ENCODE peak calls at places on chromosomes 2 and 18, in eight cellular contexts. O, H, G, Y, X, K, P and D are unnamed samples.

GRCh38 chr2:10489842-10490555 is 41.9 kb upstream of the ODC1 start:
- DNase-seq in O (no peak), H (no peak), G (no peak), Y (no peak), X (no peak), K (peak; percentile 17), P (no peak), D (no peak)

GRCh38 chr2:54457326-54458023 is 1.3 kb downstream of the SPTBN1 start:
- DNase-seq in O (peak; percentile 39), H (peak; percentile 54), G (no peak), Y (no peak), X (no peak), K (peak; percentile 15), P (peak; percentile 39), D (no peak)

GRCh38 chr18:35059280-35059927 is 18.2 kb downstream of the MAPRE2 start:
- DNase-seq in O (no peak), H (no peak), G (no peak), Y (no peak), X (no peak), K (no peak), P (no peak), D (no peak)

GRCh38 chr18:46536215-46536874 is 120.7 kb downstream of the LOXHD1 start:
- DNase-seq in O (no peak), H (peak; percentile 49), G (no peak), Y (no peak), X (no peak), K (peak; percentile 17), P (peak; percentile 46), D (no peak)

GRCh38 chr18:11990541-11990940 is 9.2 kb downstream of the IMPA2 start:
- DNase-seq in O (no peak), H (no peak), G (no peak), Y (no peak), X (no peak), K (no peak), P (no peak), D (no peak)

GRCh38 chr2:74031203-74031602 is 46.5 kb downstream of the TET3 start:
- DNase-seq in O (no peak), H (no peak), G (no peak), Y (no peak), X (no peak), K (no peak), P (no peak), D (no peak)

GRCh38 chr18:53153800-53154199 is 813.8 kb downstream of the DCC start:
- DNase-seq in O (no peak), H (no peak), G (no peak), Y (no peak), X (no peak), K (no peak), P (no peak), D (no peak)

GRCh38 chr2:69167469-69167822 is 154.5 kb downstream of the ANTXR1 start:
- DNase-seq in O (no peak), H (no peak), G (no peak), Y (no peak), X (no peak), K (no peak), P (no peak), D (no peak)

GRCh38 chr2:2641541-2642410 is 310.7 kb upstream of the MYT1L start:
- DNase-seq in O (no peak), H (no peak), G (no peak), Y (no peak), X (no peak), K (no peak), P (no peak), D (no peak)

GRCh38 chr2:65431417-65432226 is 777 bp downstream of the SPRED2 start:
- DNase-seq in O (peak; percentile 40), H (peak; percentile 71), G (peak; percentile 41), Y (peak; percentile 11), X (no peak), K (no peak), P (peak; percentile 49), D (no peak)

GRCh38 chr18:22347624-22348511 is 69.8 kb downstream of the CTAGE1 start:
- DNase-seq in O (peak; percentile 44), H (no peak), G (peak; percentile 29), Y (no peak), X (peak; percentile 90), K (no peak), P (no peak), D (no peak)

GRCh38 chr2:144679942-144680341 is 160.0 kb upstream of the ZEB2 start:
- DNase-seq in O (no peak), H (no peak), G (no peak), Y (no peak), X (no peak), K (no peak), P (no peak), D (no peak)

GRCh38 chr2:38279201-38279600 is 97.9 kb downstream of the ATL2 start:
- DNase-seq in O (no peak), H (no peak), G (no peak), Y (no peak), X (no peak), K (no peak), P (no peak), D (no peak)

GRCh38 chr2:38274286-38275276 is 102.5 kb downstream of the ATL2 start:
- DNase-seq in O (no peak), H (peak; percentile 78), G (peak; percentile 89), Y (no peak), X (no peak), K (peak; percentile 91), P (peak; percentile 87), D (peak; percentile 43)

GRCh38 chr2:38271697-38272096 is 105.4 kb downstream of the ATL2 start:
- DNase-seq in O (no peak), H (no peak), G (no peak), Y (no peak), X (no peak), K (no peak), P (no peak), D (no peak)

GRCh38 chr2:38281095-38281742 is 95.9 kb downstream of the ATL2 start:
- DNase-seq in O (no peak), H (no peak), G (no peak), Y (no peak), X (no peak), K (no peak), P (no peak), D (no peak)

DNA sequence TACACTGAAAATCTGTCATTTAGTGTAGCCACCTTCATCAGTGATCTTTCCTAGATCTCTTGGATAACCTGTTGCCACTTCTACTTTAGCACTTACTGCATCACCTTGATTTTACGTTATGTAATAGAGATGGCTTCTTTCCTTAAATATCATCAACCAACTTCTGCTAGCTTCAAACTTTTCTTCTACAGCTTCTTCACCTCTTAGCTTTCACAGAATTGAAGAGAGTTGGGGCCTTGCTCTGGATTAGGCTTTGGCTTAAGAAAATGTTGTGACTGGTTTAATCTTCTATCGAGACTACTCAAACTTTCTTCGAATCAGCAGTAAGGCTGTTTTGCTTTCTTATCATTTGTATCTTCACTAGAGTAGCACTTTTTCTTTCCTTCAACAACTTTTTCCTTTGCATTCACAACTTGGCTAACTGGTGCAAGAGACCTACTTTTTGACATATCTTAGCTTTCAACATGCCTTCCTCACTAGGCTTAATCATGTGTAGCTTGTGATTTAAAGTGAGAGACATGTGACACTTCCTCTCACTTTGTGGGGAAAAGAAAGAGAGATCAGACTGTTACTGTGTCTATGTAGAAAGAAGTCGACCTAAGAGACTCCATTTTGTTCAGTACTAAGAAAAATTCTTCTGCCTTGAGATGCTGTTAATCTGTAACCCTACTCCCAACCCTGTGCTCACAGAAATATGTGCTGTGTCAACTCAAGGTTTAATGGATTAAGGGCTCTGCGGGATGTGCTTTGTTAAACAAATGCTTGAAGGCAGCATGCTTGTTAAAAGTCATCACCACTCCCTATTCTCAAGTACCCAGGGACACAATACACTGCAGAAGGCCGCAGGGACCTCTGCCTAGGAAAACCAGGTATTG is 99.6 kb downstream of the ATL2 start:
- DNase-seq in O (no peak), H (peak; percentile 61), G (peak; percentile 29), Y (no peak), X (no peak), K (no peak), P (peak; percentile 79), D (peak; percentile 48)
- H3K4me3 ChIP-seq in O (no peak overlapping the region), H (no peak overlapping the region), G (no peak overlapping the region), Y (no peak overlapping the region), X (no peak overlapping the region), K (no peak overlapping the region), P (no peak overlapping the region), D (no peak overlapping the region)

DNA sequence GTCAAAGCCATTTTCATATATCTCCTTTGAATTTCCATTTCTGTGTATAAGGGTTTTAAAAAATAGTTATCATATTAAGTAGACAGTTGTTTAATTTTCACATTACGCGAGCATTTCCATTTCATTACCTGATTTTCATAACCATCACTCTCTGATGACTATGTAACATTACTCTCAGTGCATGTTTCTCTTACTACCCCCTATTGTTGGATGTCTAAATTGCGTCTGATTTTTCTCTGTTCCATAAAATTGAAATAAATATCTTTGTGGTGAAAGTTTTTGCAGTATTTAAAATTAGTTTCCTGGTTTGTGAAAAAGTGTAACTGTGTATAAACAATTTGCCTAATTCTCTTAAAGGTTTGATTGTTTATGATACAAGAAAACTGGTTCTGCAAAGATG is 123.8 kb downstream of the MYO1B start:
- DNase-seq in O (no peak), H (peak; percentile 26), G (no peak), Y (no peak), X (no peak), K (peak; percentile 34), P (no peak), D (no peak)
- TF ChIP-seq CTCF in O (no peak), H (peak; percentile 53), G (peak; percentile 40), Y (no peak), X (peak; percentile 16), K (peak; percentile 60), P (peak; percentile 31), D (peak; percentile 47)

DNA sequence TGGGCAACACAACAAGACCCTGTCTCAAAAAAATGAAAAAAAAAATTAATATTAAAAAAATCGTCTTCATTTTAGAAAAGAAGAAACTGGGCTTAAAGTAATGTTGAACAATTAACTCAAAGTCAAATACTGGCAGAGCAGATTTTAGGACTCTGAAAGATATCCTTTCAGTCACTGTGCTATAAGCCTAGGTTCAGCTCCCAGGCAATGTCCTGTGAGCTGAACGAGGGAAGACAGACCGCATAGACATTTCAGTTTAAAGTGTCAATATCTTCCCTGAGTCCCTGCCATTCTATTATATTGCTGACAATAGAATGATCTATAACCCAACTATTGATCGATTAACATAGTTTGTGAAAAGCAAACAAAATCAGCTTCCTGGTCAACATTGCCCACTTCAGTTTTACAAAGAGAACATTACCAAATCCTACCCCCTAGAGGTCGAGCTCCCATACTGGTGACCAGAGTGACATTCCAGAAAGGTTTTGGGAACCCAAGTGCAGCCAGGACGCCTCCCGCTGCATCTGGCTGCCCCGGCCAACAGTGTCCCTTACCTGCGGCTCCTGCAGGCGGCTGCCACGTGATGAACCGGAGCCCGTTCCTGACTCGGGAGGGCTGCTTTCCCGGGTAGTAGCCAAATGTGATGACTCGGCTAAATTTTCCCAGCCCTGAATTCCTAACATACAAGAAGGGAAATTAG is 639 bp downstream of the MRO start:
- DNase-seq in O (peak; percentile 14), H (no peak), G (peak; percentile 13), Y (no peak), X (no peak), K (peak; percentile 11), P (peak; percentile 19), D (no peak)
- H3K4me3 ChIP-seq in O (peak overlapping the region; percentile 37), H (peak overlapping the region; percentile 36), G (peak overlapping the region; percentile 34), Y (peak overlapping the region; percentile 69), X (peak overlapping the region; percentile 43), K (peak overlapping the region; percentile 2), P (peak overlapping the region; percentile 47), D (peak overlapping the region; percentile 29)

DNA sequence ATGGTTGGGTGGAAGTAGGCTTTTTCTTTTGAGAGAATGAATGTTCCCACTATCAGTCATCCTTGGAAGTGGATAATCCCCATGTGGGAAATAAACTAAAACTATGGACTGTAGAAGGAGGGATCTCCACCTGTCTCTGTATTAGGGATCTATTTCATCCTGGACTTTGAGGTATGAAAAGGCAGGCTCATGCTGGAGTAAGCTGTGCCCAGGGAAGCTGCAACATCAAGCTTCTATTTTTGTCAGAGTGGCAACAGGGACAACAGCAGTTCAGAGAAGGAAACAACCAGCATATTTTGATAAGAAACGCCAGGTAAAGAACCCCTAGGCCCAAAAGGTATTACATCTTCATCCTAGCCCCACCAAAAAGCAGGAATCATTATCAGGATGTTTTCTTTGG is 122.0 kb downstream of the MDH1 start:
- DNase-seq in O (no peak), H (no peak), G (no peak), Y (no peak), X (no peak), K (no peak), P (no peak), D (no peak)
- TF ChIP-seq CTCF in O (no peak), H (no peak), G (no peak), Y (no peak), X (no peak), K (no peak), P (no peak), D (no peak)